ENCODE peak calls at places on chromosome 9, in four cellular contexts. K is cardiac muscle cell, V is HCT116, E is dorsolateral prefrontal cortex. T is an unnamed sample.

GRCh38 chr9:36820392-36820861 is 213.6 kb downstream of the PAX5 start:
- DNase-seq in V (no peak), K (peak), E (peak), T (no peak)

GRCh38 chr9:96395964-96396363 is 12.5 kb upstream of the SLC35D2 start:
- DNase-seq in K (no peak), E (no peak), V (no peak), T (no peak)

GRCh38 chr9:106616946-106617345 is 246.0 kb upstream of the ZNF462 start:
- DNase-seq in E (no peak), V (no peak), K (no peak), T (no peak)

GRCh38 chr9:127360829-127361228 is 36.1 kb upstream of the SLC2A8 start:
- DNase-seq in K (peak), E (no peak), V (peak), T (no peak)

GRCh38 chr9:106456581-106456980 is 406.4 kb upstream of the ZNF462 start:
- DNase-seq in V (no peak), E (no peak), K (no peak), T (no peak)

GRCh38 chr9:32265037-32265436 is 119.4 kb upstream of the ACO1 start:
- DNase-seq in V (no peak), K (no peak), E (no peak), T (no peak)

GRCh38 chr9:122498883-122499288 is 11.7 kb upstream of the OR1J2 start:
- DNase-seq in V (peak), E (no peak), K (peak), T (peak)

GRCh38 chr9:124212381-124213050 is 45.2 kb upstream of the NEK6 start:
- DNase-seq in K (peak), E (no peak), V (no peak), T (no peak)

GRCh38 chr9:114770991-114771390 is 34.8 kb downstream of the TNFSF15 start:
- DNase-seq in E (no peak), K (no peak), V (no peak), T (no peak)

GRCh38 chr9:114775121-114775520 is 30.7 kb downstream of the TNFSF15 start:
- DNase-seq in E (no peak), K (no peak), V (no peak), T (no peak)

GRCh38 chr9:114771901-114772300 is 33.9 kb downstream of the TNFSF15 start:
- DNase-seq in K (peak), E (no peak), V (no peak), T (no peak)

GRCh38 chr9:114774504-114774903 is 31.3 kb downstream of the TNFSF15 start:
- DNase-seq in K (no peak), E (no peak), V (no peak), T (no peak)

DNA sequence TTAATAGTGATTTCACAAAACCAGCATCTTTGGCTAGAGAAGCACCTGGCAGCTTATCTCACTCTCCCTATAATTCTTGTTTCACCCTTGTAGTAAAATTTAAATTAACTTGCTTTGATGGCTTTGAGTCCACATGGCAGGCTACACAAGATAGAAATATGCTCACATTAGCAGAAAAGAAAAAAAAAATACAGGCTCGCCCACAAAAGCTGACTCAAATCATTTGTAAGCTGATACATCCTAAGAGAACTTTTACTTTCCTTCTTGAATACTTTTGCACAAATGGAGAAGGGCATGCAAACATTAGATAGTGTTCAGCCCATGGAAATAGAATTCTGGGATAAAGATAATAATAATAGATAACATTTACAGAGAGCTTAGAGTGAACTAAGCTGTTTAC is 36.2 kb downstream of the TNFSF15 start:
- DNase-seq in V (no peak), K (no peak), E (no peak), T (no peak)
- H3K27ac ChIP-seq in V (no peak), K (no peak), E (no peak), T (no peak)

DNA sequence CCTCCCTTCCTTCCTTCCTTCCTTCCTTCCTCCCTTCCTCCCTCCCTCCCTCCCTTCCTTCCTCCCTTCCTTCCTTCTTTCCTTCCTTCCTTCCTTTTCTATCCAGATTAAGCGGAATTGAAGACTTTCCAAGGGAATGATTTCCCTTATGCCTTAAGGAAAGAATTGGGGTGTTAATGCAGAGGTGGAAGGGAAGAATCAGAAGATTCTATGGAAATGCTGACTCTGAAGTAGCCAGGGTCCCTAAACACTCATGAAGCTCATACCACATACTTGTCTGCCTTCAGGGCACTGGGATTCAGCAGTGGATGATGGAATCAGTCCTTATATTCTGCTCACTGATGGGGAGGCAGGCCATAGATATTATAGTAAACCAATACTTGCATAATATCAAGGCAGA is 48.2 kb downstream of the TNC start:
- DNase-seq in E (no peak), K (no peak), V (no peak), T (no peak)
- H3K27ac ChIP-seq in E (no peak), K (no peak), V (no peak), T (no peak)

DNA sequence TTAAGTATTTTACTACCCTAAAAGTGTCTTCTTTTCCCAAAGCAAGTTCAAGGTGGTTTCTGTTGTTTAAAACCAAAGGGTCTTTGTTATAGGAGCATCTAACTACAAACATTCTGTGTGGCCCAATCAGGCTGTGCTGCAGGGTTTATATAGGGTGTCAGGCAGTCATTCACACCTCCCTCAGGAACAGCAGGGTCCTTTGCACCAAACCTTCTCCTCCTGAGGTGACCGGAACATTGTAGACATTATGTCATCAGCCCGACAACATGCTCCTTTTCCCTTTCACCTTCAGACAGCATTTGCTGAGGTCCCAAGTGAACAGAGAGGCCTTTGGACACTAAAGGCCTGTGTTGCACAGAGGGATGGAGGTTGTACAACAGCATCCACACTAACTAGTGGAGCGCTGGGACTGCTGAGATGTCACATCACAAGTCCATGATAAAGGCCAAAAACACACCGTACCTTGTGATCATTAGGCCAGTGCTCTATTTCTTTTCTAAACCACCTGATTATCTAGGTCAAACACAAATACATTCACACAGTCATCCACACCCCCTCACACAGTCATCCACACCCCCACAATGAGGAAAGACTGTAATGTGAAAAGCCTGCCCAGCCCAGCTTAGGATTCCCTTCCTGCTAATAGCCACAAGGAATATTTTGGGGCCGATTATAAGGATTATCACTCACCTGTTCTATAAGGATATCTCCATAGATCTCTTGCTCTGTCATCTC is 123.8 kb upstream of the VLDLR start:
- DNase-seq in V (no peak), K (no peak), E (no peak), T (no peak)
- H3K27ac ChIP-seq in V (no peak), K (no peak), E (no peak), T (no peak)

GRCh38 chr9:1005043-1005667 is 28.7 kb downstream of the DMRT3 start:
- DNase-seq in E (no peak), K (peak), V (peak), T (peak)

GRCh38 chr9:1002678-1003077 is 26.2 kb downstream of the DMRT3 start:
- DNase-seq in K (no peak), V (no peak), E (no peak), T (no peak)

GRCh38 chr9:1007312-1007711 is 30.9 kb downstream of the DMRT3 start:
- DNase-seq in V (no peak), K (no peak), E (no peak), T (no peak)

DNA sequence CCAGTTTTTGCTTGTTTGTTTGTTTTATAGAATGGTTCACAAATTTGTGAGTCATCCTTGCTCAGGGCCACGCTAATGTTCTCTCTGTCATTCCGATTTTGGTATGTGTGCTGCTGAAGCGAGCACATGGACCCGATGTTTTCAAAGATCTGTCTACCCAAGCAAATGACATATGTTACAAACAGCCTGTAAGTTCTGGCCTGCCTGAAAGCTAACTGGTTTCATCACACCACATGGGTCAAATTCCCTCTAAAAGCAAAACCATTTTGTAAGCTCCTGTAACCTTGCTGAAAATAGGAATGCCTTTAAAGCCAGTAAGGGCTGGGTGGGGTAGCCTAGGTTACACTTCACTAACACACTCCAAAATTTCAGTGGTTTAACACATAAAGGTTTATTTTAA is 25.4 kb downstream of the DMRT3 start:
- DNase-seq in V (no peak), K (no peak), E (no peak), T (no peak)
- H3K27ac ChIP-seq in V (no peak), K (no peak), E (no peak), T (no peak)

DNA sequence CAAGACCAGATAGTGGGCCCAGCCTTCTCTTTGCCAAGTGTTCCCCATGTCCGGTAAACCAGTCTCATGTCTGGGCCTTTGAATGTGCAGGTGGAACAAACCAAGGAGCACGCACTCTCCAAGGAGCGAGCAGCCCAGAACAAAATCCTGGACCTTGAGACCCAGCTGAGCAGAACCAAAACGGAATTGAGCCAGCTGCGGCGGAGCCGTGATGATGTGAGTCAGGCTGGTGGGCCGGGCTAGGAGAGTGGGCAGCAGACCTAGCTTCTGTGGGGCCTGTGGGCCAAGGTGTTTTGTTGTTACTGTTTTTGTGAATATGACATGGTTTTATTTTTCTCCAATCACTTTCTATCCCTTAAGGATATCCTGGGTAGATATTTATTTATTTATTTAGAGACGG is 5.6 kb upstream of the GLE1 start:
- DNase-seq in E (no peak), V (no peak), K (no peak), T (no peak)
- H3K27ac ChIP-seq in E (no peak), V (no peak), K (no peak), T (no peak)

DNA sequence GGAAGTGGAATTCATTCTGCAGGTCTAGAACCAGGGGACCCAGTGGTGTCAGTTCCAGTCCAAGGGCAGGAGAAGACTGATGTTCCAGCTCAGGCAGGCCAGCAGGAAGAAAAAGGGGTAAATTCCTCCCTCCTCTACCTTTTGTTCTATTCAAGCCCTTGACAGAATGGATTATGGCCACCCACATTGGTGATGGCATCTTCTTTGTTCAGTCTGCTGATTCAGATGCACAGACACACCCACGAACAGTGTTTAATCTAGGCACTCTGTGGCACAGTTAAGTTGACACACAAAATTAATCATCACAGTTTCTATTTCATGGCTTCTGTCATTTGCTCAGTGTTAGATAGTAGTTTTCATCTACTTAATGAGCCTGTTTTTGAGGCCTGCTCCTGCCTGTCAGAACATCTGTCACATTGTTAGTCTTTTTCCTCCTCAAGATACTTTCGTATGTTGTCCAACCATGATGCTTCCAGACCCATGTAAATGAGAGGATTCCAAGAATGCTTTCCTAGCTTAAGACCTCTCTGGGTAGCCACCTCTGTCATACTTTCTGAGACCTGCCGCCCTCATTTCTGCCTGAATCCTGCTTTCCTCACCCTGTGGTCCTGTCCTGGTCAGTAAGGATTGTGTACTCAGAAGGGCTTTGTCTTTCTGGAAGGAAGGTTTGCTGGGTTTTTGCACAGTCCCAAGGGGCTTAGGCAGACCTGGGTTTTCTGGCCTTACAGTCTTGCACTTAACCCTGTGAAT is 72.5 kb downstream of the SPIN1 start:
- DNase-seq in K (no peak), V (no peak), E (peak), T (peak)
- H3K27ac ChIP-seq in K (peak), V (no peak), E (no peak), T (peak)

T was measured in epithelial cell of prostate.